ENCODE peak calls at places on chromosomes 4 and X, in eight cellular contexts. Q is T-helper 2 cell; R is stimulated activated CD4-positive, alpha-beta T cell treated with anti-CD3 and anti-CD28 coated beads, Interleukin-4, amount 100 ng/mL, for 48 hours; B is Ammon's horn; O is endodermal cell; F is dermis blood vessel endothelial cell; U is T-helper 17 cell; L is Right ventricle myocardium superior. N is an unnamed sample.

GRCh38 chr4:42626629-42627028 is 30.3 kb downstream of the ATP8A1 start:
- DNase-seq in O (no peak), F (no peak), L (no peak), B (no peak), U (no peak), Q (no peak), R (no peak), N (no peak)

GRCh38 chrX:106246511-106246910 is 78.4 kb downstream of the PWWP3B start:
- DNase-seq in B (no peak), L (no peak), Q (no peak), O (no peak), U (no peak), F (no peak), R (no peak), N (peak; percentile 60)

GRCh38 chr4:174365018-174365587 is 81.4 kb downstream of the CEP44 start:
- DNase-seq in O (no peak), R (no peak), F (peak; percentile 45), B (peak; percentile 16), L (no peak), U (no peak), Q (no peak), N (peak; percentile 69)

GRCh38 chrX:3393581-3394111 is 47.2 kb upstream of the MXRA5 start:
- DNase-seq in O (peak; percentile 50), Q (no peak), R (no peak), U (no peak), F (no peak), L (no peak), B (no peak), N (peak; percentile 83)

GRCh38 chr4:134906404-134907023 is 704.9 kb upstream of the PABPC4L start:
- DNase-seq in F (no peak), Q (no peak), B (peak; percentile 6), U (no peak), O (peak; percentile 67), R (no peak), L (no peak), N (no peak)

GRCh38 chr4:81648576-81649272 is 177.0 kb upstream of the RASGEF1B start:
- DNase-seq in B (peak; percentile 28), F (no peak), U (no peak), L (no peak), Q (no peak), R (no peak), O (no peak), N (no peak)

GRCh38 chr4:103129174-103129573 is 29.5 kb upstream of the BDH2 start:
- DNase-seq in O (no peak), U (no peak), R (no peak), Q (no peak), L (no peak), B (no peak), F (no peak), N (no peak)

GRCh38 chrX:153861147-153861546 is 24.8 kb downstream of the L1CAM start:
- DNase-seq in F (no peak), L (no peak), O (no peak), U (no peak), R (no peak), Q (no peak), B (no peak), N (no peak)

GRCh38 chrX:137749282-137749681 is 183.4 kb downstream of the ZIC3 start:
- DNase-seq in F (no peak), U (no peak), R (no peak), Q (no peak), B (no peak), O (peak; percentile 63), L (no peak), N (no peak)

GRCh38 chr4:99998062-99998880 is 48.2 kb upstream of the H2AZ1 start:
- DNase-seq in U (no peak), R (no peak), Q (no peak), L (no peak), B (peak; percentile 32), F (peak; percentile 35), O (no peak), N (peak; percentile 70)

GRCh38 chr4:15349965-15350364 is 77.9 kb upstream of the C1QTNF7 start:
- DNase-seq in U (no peak), L (no peak), B (no peak), Q (no peak), F (no peak), O (no peak), R (no peak), N (no peak)

GRCh38 chr4:90061881-90062280 is 65.3 kb upstream of the CCSER1 start:
- DNase-seq in U (no peak), B (no peak), F (no peak), R (no peak), Q (no peak), O (no peak), L (no peak), N (no peak)

GRCh38 chr4:151960449-151961246 is 199.8 kb upstream of the GATB start:
- DNase-seq in U (no peak), B (peak; percentile 47), O (no peak), R (no peak), F (no peak), Q (no peak), L (no peak), N (no peak)

GRCh38 chr4:35500812-35501211 is 743.5 kb downstream of the ARAP2 start:
- DNase-seq in O (no peak), U (no peak), Q (no peak), R (no peak), F (no peak), L (no peak), B (no peak), N (no peak)

GRCh38 chr4:165443276-165443675 is 64.5 kb downstream of the CPE start:
- DNase-seq in O (no peak), B (no peak), F (no peak), Q (no peak), R (no peak), L (no peak), U (no peak), N (no peak)

GRCh38 chr4:14143892-14144291 is 516.4 kb upstream of the BOD1L1 start:
- DNase-seq in Q (no peak), O (no peak), B (no peak), R (no peak), L (no peak), F (peak; percentile 6), U (no peak), N (peak; percentile 11)

GRCh38 chr4:75907956-75908355 is 5.7 kb upstream of the PPEF2 start:
- DNase-seq in F (no peak), U (no peak), B (no peak), R (no peak), L (no peak), O (no peak), Q (no peak), N (no peak)

GRCh38 chrX:11867610-11868345 is 109.7 kb downstream of the MSL3 start:
- DNase-seq in Q (no peak), U (no peak), F (no peak), B (no peak), O (no peak), L (no peak), R (no peak), N (peak; percentile 23)

GRCh38 chrX:17160971-17161370 is 214.0 kb upstream of the NHS start:
- DNase-seq in U (no peak), L (no peak), F (no peak), O (no peak), Q (no peak), R (no peak), B (no peak), N (peak; percentile 12)

GRCh38 chrX:43349363-43349762 is 306.7 kb upstream of the MAOA start:
- DNase-seq in B (peak; percentile 1), R (peak; percentile 1), L (no peak), O (peak; percentile 88), Q (peak; percentile 4), F (peak; percentile 55), U (no peak), N (peak; percentile 41)

GRCh38 chrX:139204903-139205667 is 325.5 kb upstream of the F9 start:
- DNase-seq in U (no peak), B (no peak), R (no peak), L (peak; percentile 43), F (peak; percentile 41), Q (no peak), O (peak; percentile 87), N (no peak)

GRCh38 chrX:25275159-25275558 is 259.4 kb upstream of the ARX start:
- DNase-seq in Q (no peak), U (no peak), O (no peak), B (no peak), R (no peak), L (no peak), F (no peak), N (no peak)

GRCh38 chr4:147096667-147097604 is 151.3 kb upstream of the TTC29 start:
- DNase-seq in B (peak; percentile 76), R (no peak), O (no peak), U (no peak), Q (no peak), L (no peak), F (peak; percentile 72), N (peak; percentile 75)

GRCh38 chrX:71198066-71198465 is 25.0 kb upstream of the GJB1 start:
- DNase-seq in L (no peak), Q (no peak), U (no peak), B (peak; percentile 12), O (no peak), R (no peak), F (no peak), N (no peak)

GRCh38 chrX:96182366-96182765 is 502.3 kb upstream of the DIAPH2 start:
- DNase-seq in O (peak; percentile 86), L (no peak), Q (no peak), U (no peak), F (peak; percentile 44), R (no peak), B (no peak), N (peak; percentile 24)

GRCh38 chr4:1756893-1757779 is 35.8 kb downstream of the TACC3 start:
- DNase-seq in L (no peak), U (no peak), R (no peak), B (no peak), O (no peak), Q (no peak), F (no peak), N (no peak)

GRCh38 chrX:111447298-111447697 is 35.3 kb upstream of the DCX start:
- DNase-seq in U (no peak), Q (no peak), F (no peak), L (no peak), O (peak; percentile 80), R (no peak), B (peak; percentile 19), N (peak; percentile 25)

GRCh38 chrX:10011261-10011931 is 44.2 kb downstream of the CLDN34 start:
- DNase-seq in F (peak; percentile 69), U (no peak), R (no peak), B (no peak), L (no peak), O (peak; percentile 59), Q (no peak), N (no peak)

GRCh38 chr4:8269535-8270417 is at the start of gene HTRA3:
- DNase-seq in F (peak; percentile 64), R (no peak), U (no peak), Q (no peak), O (peak; percentile 84), L (peak; percentile 81), B (no peak), N (no peak)

GRCh38 chr4:168803727-168804126 is 206.3 kb downstream of the CBR4 start:
- DNase-seq in R (no peak), B (no peak), F (peak; percentile 87), O (peak; percentile 78), L (no peak), U (no peak), Q (no peak), N (peak; percentile 72)

GRCh38 chr4:95371457-95372179 is 177.2 kb downstream of the UNC5C start:
- DNase-seq in Q (no peak), O (no peak), B (no peak), U (no peak), F (no peak), L (no peak), R (no peak), N (no peak)

GRCh38 chr4:110224142-110224541 is 25.7 kb upstream of the ELOVL6 start:
- DNase-seq in F (no peak), R (no peak), B (no peak), Q (no peak), O (no peak), U (no peak), L (no peak), N (no peak)

GRCh38 chr4:8229341-8229975 is 30.4 kb downstream of the SH3TC1 start:
- DNase-seq in R (no peak), O (no peak), B (no peak), U (peak; percentile 18), Q (no peak), F (no peak), L (no peak), N (no peak)